ENCODE peak calls at places on chromosomes 6 and 20, in eight cellular contexts. T, J, G, L, O, X, F and Z are unnamed samples.

GRCh38 chr20:32762754-32763201 is 593 bp downstream of the DNMT3B start:
- DNase-seq in T (peak), J (no peak), G (no peak), L (no peak), O (peak), X (no peak), F (no peak), Z (no peak)

GRCh38 chr6:41674231-41675000 is 36.1 kb downstream of the MDFI start:
- DNase-seq in T (no peak), J (no peak), G (no peak), L (no peak), O (no peak), X (no peak), F (no peak), Z (no peak)

GRCh38 chr6:161142957-161143296 is 130.9 kb downstream of the AGPAT4 start:
- DNase-seq in T (no peak), J (no peak), G (no peak), L (no peak), O (no peak), X (no peak), F (no peak), Z (no peak)

GRCh38 chr6:155328539-155329459 is 14.5 kb upstream of the TFB1M start:
- DNase-seq in T (no peak), J (no peak), G (peak), L (no peak), O (peak), X (no peak), F (no peak), Z (no peak)

GRCh38 chr6:11710221-11710836 is 68.3 kb downstream of the ADTRP start:
- DNase-seq in T (no peak), J (peak), G (peak), L (no peak), O (no peak), X (no peak), F (no peak), Z (peak)

GRCh38 chr20:10591956-10592521 is 81.8 kb downstream of the JAG1 start:
- DNase-seq in T (no peak), J (no peak), G (no peak), L (no peak), O (peak), X (no peak), F (no peak), Z (peak)

GRCh38 chr6:112241820-112242443 is 12.4 kb downstream of the LAMA4 start:
- DNase-seq in T (no peak), J (no peak), G (no peak), L (no peak), O (no peak), X (no peak), F (no peak), Z (no peak)

GRCh38 chr6:11093591-11094410 is at the start of gene SMIM13:
- DNase-seq in T (peak), J (peak), G (peak), L (peak), O (peak), X (peak), F (peak), Z (peak)

GRCh38 chr6:170454512-170455285 is 98.4 kb downstream of the PSMB1 start:
- DNase-seq in T (no peak), J (no peak), G (no peak), L (no peak), O (no peak), X (no peak), F (no peak), Z (no peak)

GRCh38 chr6:35452186-35453090 is at the start of gene FANCE:
- DNase-seq in T (peak), J (peak), G (peak), L (peak), O (peak), X (peak), F (peak), Z (peak)

GRCh38 chr6:42564496-42564890 is 664 bp downstream of the UBR2 start:
- DNase-seq in T (peak), J (no peak), G (peak), L (no peak), O (peak), X (no peak), F (no peak), Z (no peak)

GRCh38 chr20:46512943-46513844 is at the start of gene ZNF334:
- DNase-seq in T (peak), J (peak), G (peak), L (peak), O (peak), X (no peak), F (peak), Z (no peak)

GRCh38 chr6:220736-221475 is 71.4 kb upstream of the DUSP22 start:
- DNase-seq in T (no peak), J (peak), G (no peak), L (no peak), O (peak), X (no peak), F (peak), Z (no peak)

GRCh38 chr20:17225891-17226409 is 890 bp upstream of the PCSK2 start:
- DNase-seq in T (no peak), J (no peak), G (no peak), L (no peak), O (no peak), X (no peak), F (no peak), Z (no peak)

GRCh38 chr6:32255212-32256153 is 31.6 kb upstream of the NOTCH4 start:
- DNase-seq in T (peak), J (peak), G (peak), L (peak), O (no peak), X (peak), F (peak), Z (peak)

GRCh38 chr6:24440897-24441598 is 38.3 kb downstream of the MRS2 start:
- DNase-seq in T (no peak), J (peak), G (no peak), L (no peak), O (no peak), X (no peak), F (no peak), Z (no peak)

GRCh38 chr6:11921017-11921438 is 91.1 kb upstream of the HIVEP1 start:
- DNase-seq in T (no peak), J (peak), G (peak), L (peak), O (peak), X (no peak), F (peak), Z (peak)

GRCh38 chr20:36720510-36720909 is 25.4 kb downstream of the NDRG3 start:
- DNase-seq in T (no peak), J (no peak), G (no peak), L (no peak), O (no peak), X (no peak), F (no peak), Z (no peak)

GRCh38 chr6:116397960-116398359 is 27.2 kb downstream of the DSE start:
- DNase-seq in T (no peak), J (no peak), G (no peak), L (no peak), O (no peak), X (no peak), F (peak), Z (no peak)

GRCh38 chr20:51712501-51713212 is 55.5 kb downstream of the ATP9A start:
- DNase-seq in T (no peak), J (peak), G (no peak), L (peak), O (peak), X (no peak), F (peak), Z (peak)

GRCh38 chr6:157274471-157275226 is 48.7 kb downstream of the TMEM242 start:
- DNase-seq in T (peak), J (peak), G (peak), L (peak), O (peak), X (peak), F (peak), Z (peak)

GRCh38 chr6:149334201-149334600 is 16.7 kb downstream of the TAB2 start:
- DNase-seq in T (no peak), J (peak), G (no peak), L (no peak), O (peak), X (no peak), F (peak), Z (peak)

GRCh38 chr6:10759312-10759839 is 11.8 kb downstream of the TMEM14B start:
- DNase-seq in T (no peak), J (peak), G (no peak), L (no peak), O (peak), X (no peak), F (peak), Z (peak)

GRCh38 chr6:63573140-63573898 is 1.0 kb downstream of the LOC128125822 start:
- DNase-seq in T (peak), J (peak), G (peak), L (peak), O (peak), X (peak), F (peak), Z (peak)

GRCh38 chr6:34866509-34866908 is 21.3 kb downstream of the TAF11 start:
- DNase-seq in T (no peak), J (no peak), G (no peak), L (no peak), O (no peak), X (no peak), F (no peak), Z (no peak)

GRCh38 chr20:11902264-11902663 is 15.4 kb upstream of the BTBD3 start:
- DNase-seq in T (no peak), J (peak), G (no peak), L (no peak), O (peak), X (no peak), F (peak), Z (peak)

GRCh38 chr6:168695701-168696100 is 254.7 kb downstream of the SMOC2 start:
- DNase-seq in T (no peak), J (no peak), G (no peak), L (no peak), O (no peak), X (no peak), F (no peak), Z (no peak)

GRCh38 chr6:13159295-13159694 is 169.0 kb downstream of the TBC1D7 start:
- DNase-seq in T (no peak), J (no peak), G (no peak), L (no peak), O (no peak), X (no peak), F (no peak), Z (no peak)

GRCh38 chr6:111683749-111684267 is 78.1 kb upstream of the TRAF3IP2 start:
- DNase-seq in T (no peak), J (no peak), G (no peak), L (no peak), O (no peak), X (no peak), F (peak), Z (peak)

GRCh38 chr20:52824494-52825216 is 147.5 kb upstream of the TSHZ2 start:
- DNase-seq in T (no peak), J (no peak), G (no peak), L (no peak), O (no peak), X (no peak), F (no peak), Z (no peak)

GRCh38 chr20:53413188-53413631 is 180.4 kb downstream of the ZNF217 start:
- DNase-seq in T (peak), J (peak), G (peak), L (no peak), O (peak), X (no peak), F (no peak), Z (peak)

GRCh38 chr6:45377041-45377554 is 636 bp downstream of the SUPT3H start:
- DNase-seq in T (no peak), J (peak), G (no peak), L (no peak), O (peak), X (peak), F (no peak), Z (no peak)

GRCh38 chr6:328184-328670 is 35.9 kb downstream of the DUSP22 start:
- DNase-seq in T (peak), J (peak), G (no peak), L (peak), O (peak), X (no peak), F (peak), Z (peak)

DNA sequence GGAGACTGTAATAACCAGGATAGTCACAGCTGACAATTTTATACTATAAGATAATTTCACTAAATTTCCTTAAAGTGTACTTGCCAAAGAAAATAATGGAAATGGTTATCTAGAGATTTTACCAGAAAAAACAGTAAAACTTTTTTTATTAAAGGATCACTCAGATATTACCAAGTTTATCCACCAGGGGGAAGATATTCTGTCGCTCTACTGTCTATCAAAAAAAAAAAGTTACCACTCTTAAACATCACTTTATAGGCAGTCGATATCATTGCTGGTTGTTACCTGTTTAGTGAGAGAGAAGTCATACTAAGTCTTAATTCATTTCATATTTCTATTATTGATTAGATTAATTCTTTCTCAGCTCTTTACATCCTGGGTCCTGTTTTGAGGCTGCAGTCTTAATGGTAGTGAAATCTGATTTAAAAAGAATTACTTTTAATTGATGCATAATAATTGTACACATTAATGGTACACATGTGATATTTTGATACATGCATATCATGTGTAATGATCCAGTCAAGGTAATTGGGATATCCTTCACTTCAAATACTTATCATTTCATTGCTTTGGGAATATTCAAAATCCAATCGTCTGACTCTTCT is 18.9 kb downstream of the L3MBTL3 start:
- DNase-seq in T (no peak), J (peak), G (no peak), L (no peak), O (peak), X (no peak), F (no peak), Z (peak)
- TF ChIP-seq CTCF in T (peak), J (peak), G (no peak), L (peak), O (peak), X (no peak), F (peak), Z (peak)

GRCh38 chr6:113375950-113376846 is 480.9 kb upstream of the MARCKS start:
- DNase-seq in T (no peak), J (peak), G (no peak), L (no peak), O (peak), X (no peak), F (peak), Z (no peak)
- TF ChIP-seq CTCF in T (no peak), J (no peak), G (no peak), L (no peak), O (no peak), X (no peak), F (no peak), Z (no peak)

GRCh38 chr20:38651562-38651961 is 50.0 kb downstream of the ARHGAP40 start:
- DNase-seq in T (no peak), J (no peak), G (no peak), L (no peak), O (no peak), X (no peak), F (no peak), Z (no peak)

GRCh38 chr20:38645980-38646858 is 44.6 kb downstream of the ARHGAP40 start:
- DNase-seq in T (peak), J (peak), G (peak), L (peak), O (peak), X (peak), F (peak), Z (peak)

GRCh38 chr20:38651154-38651553 is 49.5 kb downstream of the ARHGAP40 start:
- DNase-seq in T (no peak), J (peak), G (no peak), L (no peak), O (peak), X (no peak), F (no peak), Z (no peak)

GRCh38 chr20:38650010-38650409 is 48.4 kb downstream of the ARHGAP40 start:
- DNase-seq in T (no peak), J (no peak), G (no peak), L (no peak), O (no peak), X (no peak), F (no peak), Z (no peak)

DNA sequence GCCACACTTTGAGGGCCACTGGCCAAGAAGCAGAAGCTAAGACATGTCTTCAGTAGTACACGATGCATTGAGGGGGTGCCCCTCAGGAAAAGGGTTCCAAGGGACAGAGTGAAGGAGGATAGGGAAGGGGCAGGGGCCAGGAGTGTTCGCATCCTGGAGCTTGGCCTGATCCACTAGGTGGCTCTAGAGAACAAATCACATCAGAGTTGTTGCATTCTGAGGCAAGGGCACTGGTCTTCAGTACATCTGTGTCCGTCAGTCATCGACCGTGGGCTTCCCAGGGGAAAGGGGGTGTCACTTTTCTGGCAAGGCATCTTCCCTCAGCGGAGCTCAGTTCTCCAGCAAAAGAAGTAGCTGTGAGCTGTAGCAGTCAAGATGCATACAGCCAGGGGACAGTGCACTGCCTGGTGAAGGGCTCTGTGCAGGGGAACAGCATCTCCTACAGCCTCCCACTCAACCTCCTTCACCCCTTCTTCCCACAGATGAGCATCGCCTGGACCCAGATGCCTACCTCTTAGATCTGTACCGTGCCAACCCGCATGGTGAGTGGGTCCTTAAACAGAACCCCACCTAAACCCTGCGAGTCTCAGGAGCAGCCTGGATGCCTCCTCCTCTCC is 47.8 kb downstream of the ARHGAP40 start:
- DNase-seq in T (peak), J (peak), G (no peak), L (no peak), O (peak), X (no peak), F (peak), Z (peak)
- TF ChIP-seq CTCF in T (peak), J (peak), G (no peak), L (peak), O (peak), X (no peak), F (peak), Z (peak)

GRCh38 chr20:50356962-50357782 is 153.0 kb upstream of the PTPN1 start:
- DNase-seq in T (no peak), J (no peak), G (no peak), L (no peak), O (no peak), X (no peak), F (no peak), Z (no peak)
- TF ChIP-seq CTCF in T (no peak), J (no peak), G (no peak), L (no peak), O (no peak), X (no peak), F (no peak), Z (no peak)

DNA sequence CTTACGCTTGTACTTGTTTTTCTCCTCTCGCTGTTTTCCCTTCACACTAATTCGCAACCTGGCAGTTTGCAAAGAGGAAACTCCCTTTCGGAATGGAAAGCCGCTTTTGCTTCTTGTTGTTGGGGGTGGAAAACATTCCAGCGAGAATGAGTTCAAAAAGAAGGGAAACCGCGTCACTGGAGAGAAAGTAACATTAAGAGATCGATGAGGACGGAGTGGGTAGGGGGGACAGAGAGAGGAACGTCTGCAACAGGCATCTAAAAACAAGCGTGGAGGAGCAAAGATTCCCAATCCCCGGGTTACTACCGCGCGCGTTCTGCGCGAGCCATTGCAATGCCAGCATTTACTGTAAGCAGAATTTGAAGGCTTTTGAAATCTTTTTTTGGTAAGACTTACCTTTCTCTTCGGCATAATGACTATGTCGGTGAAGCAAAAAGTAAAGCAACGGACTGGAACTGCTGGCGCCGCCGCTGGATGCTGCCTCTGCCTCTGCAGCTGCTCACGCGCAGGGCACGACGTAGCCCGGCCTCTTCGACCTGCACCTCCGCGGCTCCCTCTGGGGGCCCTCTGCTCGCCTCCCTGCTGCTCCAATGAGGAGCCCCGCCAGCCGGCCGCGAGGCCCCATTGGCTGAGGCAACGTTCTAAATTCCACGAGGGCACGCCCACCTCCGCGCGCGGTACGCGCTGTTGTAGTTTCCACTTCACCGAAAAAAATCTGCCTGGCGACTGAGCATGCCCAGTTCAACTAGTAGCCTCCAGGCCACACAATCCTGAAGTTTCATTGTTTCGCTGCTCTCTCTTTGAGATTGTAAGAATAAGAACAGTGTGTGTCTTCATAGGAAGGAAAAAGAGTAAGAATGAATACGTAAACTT is at the start of gene HMGN3:
- DNase-seq in T (peak), J (peak), G (peak), L (peak), O (peak), X (peak), F (peak), Z (peak)
- TF ChIP-seq CTCF in T (peak), J (no peak), G (no peak), L (peak), O (no peak), X (no peak), F (peak), Z (no peak)